ENCODE peak calls at places on chromosomes 5 and 9, in four cellular contexts. D, J, P and K are unnamed samples. For H3K36me3, the result is how much of the 10 kb centered on the place peaks cover.

GRCh38 chr5:122295138-122295537 is 16.9 kb upstream of the SNCAIP start:
- DNase-seq in D (no peak), J (no peak), P (peak), K (no peak)

GRCh38 chr9:15182755-15183154 is 124.3 kb downstream of the TTC39B start:
- DNase-seq in D (no peak), J (no peak), P (no peak), K (no peak)

GRCh38 chr9:34591091-34591910 is 1.8 kb upstream of the CNTFR start:
- DNase-seq in D (peak), J (peak), P (peak), K (peak)

GRCh38 chr9:133635903-133636531 is at the start of gene DBH:
- DNase-seq in D (no peak), J (no peak), P (no peak), K (no peak)

GRCh38 chr9:127805620-127806019 is 2.9 kb downstream of the FPGS start:
- DNase-seq in D (peak), J (no peak), P (peak), K (peak)

GRCh38 chr5:179284751-179285191 is 60.5 kb downstream of the ADAMTS2 start:
- DNase-seq in D (no peak), J (no peak), P (no peak), K (no peak)

GRCh38 chr5:56128166-56128565 is 105.0 kb downstream of the ANKRD55 start:
- DNase-seq in D (peak), J (no peak), P (no peak), K (no peak)

GRCh38 chr5:147406636-147407035 is 103.2 kb downstream of the DPYSL3 start:
- DNase-seq in D (no peak), J (no peak), P (no peak), K (no peak)

GRCh38 chr5:1204693-1205242 is 3.4 kb downstream of the SLC6A19 start:
- DNase-seq in D (peak), J (no peak), P (peak), K (peak)

GRCh38 chr5:19855929-19856328 is 132.1 kb downstream of the CDH18 start:
- DNase-seq in D (peak), J (no peak), P (no peak), K (no peak)

GRCh38 chr5:111755264-111755941 is 1.6 kb downstream of the NREP start:
- DNase-seq in D (no peak), J (no peak), P (no peak), K (no peak)

DNA sequence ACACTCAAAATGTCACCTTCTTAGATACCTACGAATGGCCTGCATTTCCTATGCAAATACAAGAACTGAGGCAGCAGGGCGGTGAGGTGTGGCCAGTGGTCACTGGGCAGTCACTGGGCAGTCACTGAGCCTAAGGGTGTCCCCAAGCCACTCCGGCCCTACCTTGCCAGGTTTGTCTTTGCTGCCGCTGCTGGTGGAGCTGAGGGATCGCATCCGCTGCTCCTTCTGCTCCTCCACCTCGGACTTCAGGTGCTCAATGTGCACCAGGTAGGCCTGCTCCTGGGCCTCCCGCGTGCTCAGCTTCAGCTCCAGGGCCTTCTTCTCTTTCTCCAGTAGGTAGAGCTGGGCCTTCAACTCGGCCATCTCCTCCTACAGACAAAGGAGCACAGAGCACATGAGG is 72.3 kb downstream of the DCP2 start:
- DNase-seq in D (no peak), J (no peak), P (no peak), K (no peak)
- TF ChIP-seq CTCF in D (no peak), J (no peak), P (no peak), K (no peak)

GRCh38 chr5:160054047-160054446 is 45.1 kb downstream of the TTC1 start:
- DNase-seq in D (no peak), J (no peak), P (no peak), K (no peak)
- H3K36me3 ChIP-seq in D (under half), J (under half), P (under half), K (under half)

GRCh38 chr9:84317563-84317962 is 23.0 kb downstream of the SLC28A3 start:
- DNase-seq in D (no peak), J (no peak), P (no peak), K (no peak)
- TF ChIP-seq CTCF in D (no peak), J (peak), P (peak), K (no peak)

DNA sequence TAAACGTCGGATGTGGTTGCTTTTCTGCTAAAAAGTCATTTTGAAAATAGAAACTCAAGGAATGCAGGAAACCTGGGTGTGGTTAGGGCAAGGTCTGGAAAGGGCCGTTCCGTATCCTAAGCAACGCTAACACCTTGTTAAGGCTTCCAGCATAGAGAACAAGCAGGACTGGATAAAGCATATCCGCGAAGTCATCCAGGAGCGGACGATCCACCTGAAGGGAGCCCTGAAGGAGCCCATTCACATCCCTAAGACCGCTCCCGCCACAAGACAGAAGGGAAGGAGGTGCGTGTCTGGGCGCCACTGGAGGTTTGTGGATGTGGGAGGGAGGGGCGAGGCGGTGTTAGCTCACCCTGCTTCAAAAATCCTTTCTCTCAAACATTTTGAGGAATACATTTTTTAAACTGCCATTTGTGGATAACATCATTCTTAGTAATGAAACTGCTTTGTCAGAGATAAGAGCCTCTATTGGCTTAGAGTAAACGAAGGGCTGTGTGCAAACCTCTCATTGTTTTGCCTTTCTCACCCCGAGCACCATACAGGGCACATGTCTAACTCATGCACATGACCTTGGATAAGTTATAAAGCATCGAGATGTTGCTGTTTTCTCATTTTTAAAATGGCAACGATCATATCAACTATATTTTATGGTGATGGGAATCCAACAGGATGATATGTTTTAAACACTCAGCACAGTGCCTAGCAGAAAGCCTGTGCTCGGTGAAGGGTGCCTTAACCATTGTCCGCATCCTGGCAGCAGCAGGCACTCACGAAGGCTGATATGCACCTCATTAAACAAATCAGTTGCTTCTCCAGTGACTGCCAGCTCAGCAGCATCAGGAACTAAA is 175.7 kb upstream of the OTULINL start:
- DNase-seq in D (peak), J (no peak), P (peak), K (peak)
- H3K36me3 ChIP-seq in D (under half), J (under half), P (under half), K (under half)